ENCODE peak calls at places on chromosomes 6 and 20, in four cellular contexts. J is tibial nerve, Q is foreskin fibroblast, E is transverse colon. Y is an unnamed sample.
A peak's percentile ranks its signal among the peaks of the same experiment; 100 is the strongest.

GRCh38 chr6:147401779-147402178 is 106.7 kb upstream of the SAMD5 start:
- DNase-seq in E (no peak), J (no peak), Q (no peak), Y (no peak)

GRCh38 chr6:155389130-155389529 is 66.5 kb downstream of the NOX3 start:
- DNase-seq in E (no peak), J (no peak), Q (peak; percentile 44), Y (no peak)

GRCh38 chr20:24918579-24919566 is 30.2 kb upstream of the CST7 start:
- DNase-seq in J (no peak), Q (no peak), E (no peak), Y (no peak)

GRCh38 chr20:57620999-57621398 is 773 bp upstream of the ZBP1 start:
- DNase-seq in E (peak; percentile 58), Q (no peak), J (no peak), Y (no peak)

GRCh38 chr6:84967389-84967788 is 203.0 kb upstream of the TBX18 start:
- DNase-seq in Q (peak; percentile 48), J (no peak), E (no peak), Y (no peak)

GRCh38 chr6:3996349-3996748 is 82.6 kb downstream of the FAM217A start:
- DNase-seq in J (no peak), E (no peak), Q (no peak), Y (no peak)

GRCh38 chr20:45506927-45507820 is 8.2 kb downstream of the SPINT3 start:
- DNase-seq in J (no peak), E (no peak), Q (no peak), Y (no peak)

GRCh38 chr6:82711992-82712788 is 348.6 kb downstream of the TPBG start:
- DNase-seq in E (no peak), J (peak; percentile 27), Q (peak; percentile 7), Y (peak; percentile 64)

GRCh38 chr6:22838346-22838745 is 269.0 kb downstream of the HDGFL1 start:
- DNase-seq in Q (no peak), J (no peak), E (no peak), Y (no peak)

GRCh38 chr20:49482621-49483017 is at the start of gene KCNB1:
- DNase-seq in Q (peak; percentile 14), J (peak; percentile 30), E (peak; percentile 61), Y (no peak)

GRCh38 chr6:345747-346388 is 45.7 kb upstream of the IRF4 start:
- DNase-seq in J (no peak), E (no peak), Q (peak; percentile 32), Y (no peak)

GRCh38 chr6:136077834-136078576 is 172.1 kb downstream of the MTFR2 start:
- DNase-seq in Q (peak; percentile 90), E (no peak), J (no peak), Y (no peak)

GRCh38 chr6:138410972-138411667 is 7.1 kb downstream of the HEBP2 start:
- DNase-seq in E (no peak), Q (peak; percentile 81), J (no peak), Y (no peak)

GRCh38 chr6:52284131-52284459 is 447 bp downstream of the MCM3 start:
- DNase-seq in E (peak; percentile 37), J (no peak), Q (peak; percentile 9), Y (no peak)

GRCh38 chr6:163327936-163328335 is 86.6 kb upstream of the QKI start:
- DNase-seq in E (no peak), Q (no peak), J (no peak), Y (no peak)

GRCh38 chr6:28134015-28134414 is 7.7 kb upstream of the ZKSCAN8 start:
- DNase-seq in Q (peak; percentile 35), E (no peak), J (no peak), Y (no peak)

GRCh38 chr6:36715469-36715868 is 17.8 kb downstream of the RAB44 start:
- DNase-seq in E (no peak), Q (no peak), J (no peak), Y (no peak)

GRCh38 chr6:145688493-145688905 is 46.8 kb downstream of the EPM2A start:
- DNase-seq in J (no peak), E (no peak), Q (peak; percentile 51), Y (peak; percentile 35)

GRCh38 chr6:36386495-36387439 is 702 bp downstream of the ETV7 start:
- DNase-seq in E (peak; percentile 47), Q (peak; percentile 26), J (no peak), Y (peak; percentile 31)

GRCh38 chr6:143060806-143061596 is at the start of gene AIG1:
- DNase-seq in E (no peak), Q (no peak), J (peak; percentile 15), Y (no peak)

GRCh38 chr6:143451531-143451930 is 926 bp downstream of the PEX3 start:
- DNase-seq in J (no peak), E (no peak), Q (peak; percentile 24), Y (no peak)

GRCh38 chr6:29651413-29652197 is 5.3 kb upstream of the MOG start:
- DNase-seq in J (no peak), Q (no peak), E (no peak), Y (no peak)

GRCh38 chr20:47686545-47686944 is 98.7 kb downstream of the SULF2 start:
- DNase-seq in J (no peak), Q (no peak), E (no peak), Y (no peak)

GRCh38 chr6:125904871-125905270 is 51.7 kb upstream of the HINT3 start:
- DNase-seq in J (no peak), E (no peak), Q (no peak), Y (peak; percentile 95)

GRCh38 chr6:50936277-50936681 is 117.6 kb downstream of the TFAP2B start:
- DNase-seq in Q (no peak), J (no peak), E (no peak), Y (peak; percentile 9)

GRCh38 chr6:14276667-14277404 is 159.3 kb downstream of the CD83 start:
- DNase-seq in E (no peak), Q (no peak), J (no peak), Y (no peak)

GRCh38 chr6:136469154-136469553 is 81.1 kb downstream of the MAP7 start:
- DNase-seq in E (no peak), Q (no peak), J (no peak), Y (no peak)

DNA sequence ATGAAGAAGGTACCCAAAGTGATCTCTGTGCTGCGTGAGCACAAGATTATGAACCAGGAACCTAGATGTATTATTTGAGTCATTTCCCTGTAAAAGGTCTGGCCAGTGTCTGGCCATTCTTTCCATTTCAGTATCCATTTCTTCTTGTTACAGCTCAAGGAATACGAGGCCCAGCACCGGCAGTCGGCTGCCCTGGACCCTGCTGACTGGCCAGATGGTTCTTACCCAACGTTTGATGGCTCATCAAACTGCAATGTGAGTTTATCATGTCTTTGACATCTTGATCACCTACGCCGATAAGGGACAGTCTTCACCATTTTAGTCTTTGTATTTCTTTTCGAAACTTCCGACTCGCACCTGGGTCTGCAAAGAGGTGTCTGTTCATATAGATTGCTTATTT is 144.8 kb downstream of the SASH1 start:
- DNase-seq in J (no peak), Q (no peak), E (no peak), Y (no peak)
- TF ChIP-seq CTCF in J (no peak), Q (no peak), E (no peak), Y (no peak)

GRCh38 chr6:33212857-33213165 is 4.5 kb downstream of the RING1 start:
- DNase-seq in E (no peak), J (no peak), Q (no peak), Y (no peak)
- H3K4me3 ChIP-seq in E (peak overlapping the region; percentile 30), J (peak overlapping the region; percentile 24), Q (peak overlapping the region; percentile 69), Y (peak overlapping the region; percentile 54)

GRCh38 chr20:407953-408842 is at the start of gene RBCK1:
- DNase-seq in Q (peak; percentile 77), J (peak; percentile 63), E (peak; percentile 89), Y (no peak)
- TF ChIP-seq CTCF in Q (no peak), J (no peak), E (no peak), Y (no peak)

GRCh38 chr20:53755733-53756523 is 162.3 kb upstream of the ZNF217 start:
- DNase-seq in E (no peak), J (no peak), Q (no peak), Y (no peak)

GRCh38 chr20:53760025-53760441 is 166.4 kb upstream of the ZNF217 start:
- DNase-seq in E (no peak), Q (no peak), J (no peak), Y (no peak)

GRCh38 chr20:53753880-53754459 is 160.3 kb upstream of the ZNF217 start:
- DNase-seq in Q (no peak), J (no peak), E (no peak), Y (no peak)

GRCh38 chr20:53752971-53753879 is 159.6 kb upstream of the ZNF217 start:
- DNase-seq in E (no peak), Q (no peak), J (no peak), Y (no peak)

DNA sequence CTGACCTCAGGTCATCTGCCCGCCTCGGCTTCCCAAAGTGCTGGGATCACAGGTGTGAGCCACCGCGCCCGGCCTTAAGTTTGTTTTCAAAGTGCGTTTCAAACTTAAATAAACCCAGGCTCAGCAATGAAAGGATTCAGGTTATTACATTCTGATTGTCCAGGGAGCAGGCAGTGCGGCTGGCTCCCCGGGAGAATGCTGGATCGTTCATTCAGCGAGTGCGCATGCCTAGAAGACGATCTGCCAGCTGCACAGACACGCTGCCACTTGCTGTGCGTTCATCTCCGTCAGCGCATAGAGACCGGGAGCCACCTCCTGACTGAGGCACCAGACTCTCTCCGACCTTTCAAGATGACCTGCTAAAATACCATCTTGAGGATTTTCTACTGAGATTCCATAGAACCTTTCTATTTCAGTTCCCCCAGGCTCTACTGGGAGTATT is 163.9 kb upstream of the ZNF217 start:
- DNase-seq in J (no peak), Q (no peak), E (no peak), Y (no peak)
- H3K4me3 ChIP-seq in J (no peak overlapping the region), Q (no peak overlapping the region), E (no peak overlapping the region), Y (no peak overlapping the region)

DNA sequence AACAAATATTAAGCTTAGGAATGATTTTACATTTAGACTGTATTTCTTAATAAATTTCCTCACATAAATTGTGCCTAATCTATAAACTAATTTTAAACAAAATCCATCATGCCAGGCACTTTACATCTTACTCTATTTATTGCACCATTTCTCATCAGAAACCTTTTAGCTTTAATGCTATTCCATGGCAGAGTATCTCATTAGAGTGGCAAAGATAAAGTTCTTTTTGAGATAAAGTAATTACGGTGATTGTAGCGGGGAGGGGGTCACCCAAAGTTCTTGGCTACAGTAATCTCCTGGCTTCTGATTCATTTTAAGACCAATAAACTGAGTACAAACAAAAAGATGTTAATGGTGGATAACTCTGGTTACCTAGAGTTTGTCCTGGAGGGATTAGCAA is 532.1 kb downstream of the PRKN start:
- DNase-seq in Q (no peak), E (no peak), J (no peak), Y (no peak)
- TF ChIP-seq CTCF in Q (no peak), E (no peak), J (no peak), Y (no peak)

GRCh38 chr6:89134723-89135122 is 11.1 kb upstream of the PM20D2 start:
- DNase-seq in J (no peak), E (no peak), Q (no peak), Y (no peak)

GRCh38 chr6:89133981-89134380 is 11.9 kb upstream of the PM20D2 start:
- DNase-seq in J (no peak), Q (no peak), E (no peak), Y (no peak)

GRCh38 chr6:89139509-89140346 is 6.1 kb upstream of the PM20D2 start:
- DNase-seq in E (no peak), Q (no peak), J (no peak), Y (no peak)

GRCh38 chr6:89140347-89141159 is 5.3 kb upstream of the PM20D2 start:
- DNase-seq in E (no peak), Q (no peak), J (no peak), Y (no peak)

GRCh38 chr6:89138173-89138572 is 7.7 kb upstream of the PM20D2 start:
- DNase-seq in E (no peak), Q (no peak), J (no peak), Y (no peak)
- H3K4me3 ChIP-seq in E (no peak overlapping the region), Q (no peak overlapping the region), J (no peak overlapping the region), Y (no peak overlapping the region)

Y was measured in epithelial cell of proximal tubule.